ENCODE peak calls at places on chromosomes 3 and 15, in seven cellular contexts. One of them, this sample, is unnamed.

GRCh38 chr15:33985751-33986150 is 17.5 kb downstream of the CHRM5 start:
- DNase-seq in stimulated activated CD4-positive, alpha-beta T cell treated with anti-CD3 and anti-CD28 coated beads, TNF-alpha, amount 100 ng/mL, for 4 hours: no peak
- DNase-seq in EH: no peak
- DNase-seq in effector memory CD8-positive, alpha-beta T cell: no peak
- DNase-seq in GM04504: no peak
- DNase-seq in activated T-helper 1 cell treated with Interleukin-2 at 50 U/mL for 16 hours: no peak
- DNase-seq in GM12865: no peak
- DNase-seq in this sample: no peak

GRCh38 chr3:80424951-80425350 is 657.2 kb upstream of the ROBO1 start:
- DNase-seq in GM04504: no peak
- DNase-seq in activated T-helper 1 cell treated with Interleukin-2 at 50 U/mL for 16 hours: no peak
- DNase-seq in effector memory CD8-positive, alpha-beta T cell: no peak
- DNase-seq in EH: no peak
- DNase-seq in GM12865: no peak
- DNase-seq in stimulated activated CD4-positive, alpha-beta T cell treated with anti-CD3 and anti-CD28 coated beads, TNF-alpha, amount 100 ng/mL, for 4 hours: no peak
- DNase-seq in this sample: no peak

GRCh38 chr15:100199711-100200286 is 142.0 kb downstream of the ADAMTS17 start:
- DNase-seq in EH: no peak
- DNase-seq in GM12865: no peak
- DNase-seq in stimulated activated CD4-positive, alpha-beta T cell treated with anti-CD3 and anti-CD28 coated beads, TNF-alpha, amount 100 ng/mL, for 4 hours: no peak
- DNase-seq in activated T-helper 1 cell treated with Interleukin-2 at 50 U/mL for 16 hours: no peak
- DNase-seq in effector memory CD8-positive, alpha-beta T cell: no peak
- DNase-seq in GM04504: no peak
- DNase-seq in this sample: no peak

GRCh38 chr3:192122832-192123594 is 604.3 kb downstream of the FGF12 start:
- DNase-seq in GM12865: peak; percentile 40
- DNase-seq in effector memory CD8-positive, alpha-beta T cell: no peak
- DNase-seq in stimulated activated CD4-positive, alpha-beta T cell treated with anti-CD3 and anti-CD28 coated beads, TNF-alpha, amount 100 ng/mL, for 4 hours: no peak
- DNase-seq in EH: no peak
- DNase-seq in GM04504: no peak
- DNase-seq in activated T-helper 1 cell treated with Interleukin-2 at 50 U/mL for 16 hours: no peak
- DNase-seq in this sample: no peak

GRCh38 chr3:72271923-72272322 is 487.0 kb upstream of the PROK2 start:
- DNase-seq in stimulated activated CD4-positive, alpha-beta T cell treated with anti-CD3 and anti-CD28 coated beads, TNF-alpha, amount 100 ng/mL, for 4 hours: no peak
- DNase-seq in GM12865: no peak
- DNase-seq in GM04504: no peak
- DNase-seq in activated T-helper 1 cell treated with Interleukin-2 at 50 U/mL for 16 hours: no peak
- DNase-seq in EH: no peak
- DNase-seq in effector memory CD8-positive, alpha-beta T cell: no peak
- DNase-seq in this sample: no peak

GRCh38 chr3:30611613-30612421 is 5.4 kb downstream of the TGFBR2 start:
- DNase-seq in activated T-helper 1 cell treated with Interleukin-2 at 50 U/mL for 16 hours: no peak
- DNase-seq in GM04504: no peak
- DNase-seq in stimulated activated CD4-positive, alpha-beta T cell treated with anti-CD3 and anti-CD28 coated beads, TNF-alpha, amount 100 ng/mL, for 4 hours: no peak
- DNase-seq in EH: peak; percentile 69
- DNase-seq in effector memory CD8-positive, alpha-beta T cell: peak; percentile 27
- DNase-seq in GM12865: no peak
- DNase-seq in this sample: no peak

GRCh38 chr3:187686874-187687273 is 15.5 kb downstream of the RTP2 start:
- DNase-seq in EH: no peak
- DNase-seq in stimulated activated CD4-positive, alpha-beta T cell treated with anti-CD3 and anti-CD28 coated beads, TNF-alpha, amount 100 ng/mL, for 4 hours: no peak
- DNase-seq in effector memory CD8-positive, alpha-beta T cell: no peak
- DNase-seq in GM04504: no peak
- DNase-seq in activated T-helper 1 cell treated with Interleukin-2 at 50 U/mL for 16 hours: no peak
- DNase-seq in GM12865: no peak
- DNase-seq in this sample: no peak

GRCh38 chr3:194333212-194333980 is 17.7 kb downstream of the CPN2 start:
- DNase-seq in GM04504: peak; percentile 64
- DNase-seq in GM12865: peak; percentile 85
- DNase-seq in EH: peak; percentile 84
- DNase-seq in activated T-helper 1 cell treated with Interleukin-2 at 50 U/mL for 16 hours: peak; percentile 80
- DNase-seq in stimulated activated CD4-positive, alpha-beta T cell treated with anti-CD3 and anti-CD28 coated beads, TNF-alpha, amount 100 ng/mL, for 4 hours: peak; percentile 83
- DNase-seq in effector memory CD8-positive, alpha-beta T cell: peak; percentile 89
- DNase-seq in this sample: peak; percentile 86

GRCh38 chr15:89457086-89457485 is 39.3 kb downstream of the RHCG start:
- DNase-seq in EH: peak; percentile 56
- DNase-seq in activated T-helper 1 cell treated with Interleukin-2 at 50 U/mL for 16 hours: no peak
- DNase-seq in GM04504: no peak
- DNase-seq in GM12865: peak; percentile 62
- DNase-seq in effector memory CD8-positive, alpha-beta T cell: no peak
- DNase-seq in stimulated activated CD4-positive, alpha-beta T cell treated with anti-CD3 and anti-CD28 coated beads, TNF-alpha, amount 100 ng/mL, for 4 hours: no peak
- DNase-seq in this sample: no peak

GRCh38 chr3:46729038-46729437 is 11.4 kb upstream of the PRSS50 start:
- DNase-seq in activated T-helper 1 cell treated with Interleukin-2 at 50 U/mL for 16 hours: no peak
- DNase-seq in GM12865: no peak
- DNase-seq in GM04504: no peak
- DNase-seq in effector memory CD8-positive, alpha-beta T cell: no peak
- DNase-seq in EH: no peak
- DNase-seq in stimulated activated CD4-positive, alpha-beta T cell treated with anti-CD3 and anti-CD28 coated beads, TNF-alpha, amount 100 ng/mL, for 4 hours: no peak
- DNase-seq in this sample: no peak

GRCh38 chr3:152622813-152623167 is 212.1 kb upstream of the P2RY1 start:
- DNase-seq in effector memory CD8-positive, alpha-beta T cell: no peak
- DNase-seq in activated T-helper 1 cell treated with Interleukin-2 at 50 U/mL for 16 hours: no peak
- DNase-seq in GM12865: no peak
- DNase-seq in GM04504: no peak
- DNase-seq in EH: peak; percentile 1
- DNase-seq in stimulated activated CD4-positive, alpha-beta T cell treated with anti-CD3 and anti-CD28 coated beads, TNF-alpha, amount 100 ng/mL, for 4 hours: no peak
- DNase-seq in this sample: no peak

GRCh38 chr15:58678683-58679082 is 70.8 kb downstream of the ADAM10 start:
- DNase-seq in effector memory CD8-positive, alpha-beta T cell: no peak
- DNase-seq in stimulated activated CD4-positive, alpha-beta T cell treated with anti-CD3 and anti-CD28 coated beads, TNF-alpha, amount 100 ng/mL, for 4 hours: no peak
- DNase-seq in EH: no peak
- DNase-seq in GM12865: no peak
- DNase-seq in GM04504: no peak
- DNase-seq in activated T-helper 1 cell treated with Interleukin-2 at 50 U/mL for 16 hours: no peak
- DNase-seq in this sample: no peak

GRCh38 chr15:66294932-66295235 is 1.5 kb downstream of the DIS3L start:
- DNase-seq in EH: peak; percentile 54
- DNase-seq in activated T-helper 1 cell treated with Interleukin-2 at 50 U/mL for 16 hours: no peak
- DNase-seq in effector memory CD8-positive, alpha-beta T cell: no peak
- DNase-seq in GM04504: no peak
- DNase-seq in stimulated activated CD4-positive, alpha-beta T cell treated with anti-CD3 and anti-CD28 coated beads, TNF-alpha, amount 100 ng/mL, for 4 hours: no peak
- DNase-seq in GM12865: no peak
- DNase-seq in this sample: no peak

GRCh38 chr15:47384316-47384715 is 333.0 kb upstream of the SEMA6D start:
- DNase-seq in GM12865: no peak
- DNase-seq in effector memory CD8-positive, alpha-beta T cell: no peak
- DNase-seq in activated T-helper 1 cell treated with Interleukin-2 at 50 U/mL for 16 hours: no peak
- DNase-seq in GM04504: peak; percentile 51
- DNase-seq in stimulated activated CD4-positive, alpha-beta T cell treated with anti-CD3 and anti-CD28 coated beads, TNF-alpha, amount 100 ng/mL, for 4 hours: no peak
- DNase-seq in EH: peak; percentile 86
- DNase-seq in this sample: no peak

GRCh38 chr3:10382892-10383849 is 62.3 kb upstream of the SEC13 start:
- DNase-seq in activated T-helper 1 cell treated with Interleukin-2 at 50 U/mL for 16 hours: no peak
- DNase-seq in EH: no peak
- DNase-seq in GM12865: no peak
- DNase-seq in stimulated activated CD4-positive, alpha-beta T cell treated with anti-CD3 and anti-CD28 coated beads, TNF-alpha, amount 100 ng/mL, for 4 hours: no peak
- DNase-seq in GM04504: no peak
- DNase-seq in effector memory CD8-positive, alpha-beta T cell: no peak
- DNase-seq in this sample: no peak

GRCh38 chr15:69748700-69749099 is 296.1 kb downstream of the RPLP1 start:
- DNase-seq in effector memory CD8-positive, alpha-beta T cell: no peak
- DNase-seq in stimulated activated CD4-positive, alpha-beta T cell treated with anti-CD3 and anti-CD28 coated beads, TNF-alpha, amount 100 ng/mL, for 4 hours: no peak
- DNase-seq in GM12865: no peak
- DNase-seq in GM04504: no peak
- DNase-seq in activated T-helper 1 cell treated with Interleukin-2 at 50 U/mL for 16 hours: no peak
- DNase-seq in EH: no peak
- DNase-seq in this sample: no peak

GRCh38 chr3:49644684-49645083 is 29.5 kb upstream of the APEH start:
- DNase-seq in activated T-helper 1 cell treated with Interleukin-2 at 50 U/mL for 16 hours: no peak
- DNase-seq in effector memory CD8-positive, alpha-beta T cell: no peak
- DNase-seq in EH: no peak
- DNase-seq in stimulated activated CD4-positive, alpha-beta T cell treated with anti-CD3 and anti-CD28 coated beads, TNF-alpha, amount 100 ng/mL, for 4 hours: no peak
- DNase-seq in GM04504: no peak
- DNase-seq in GM12865: no peak
- DNase-seq in this sample: no peak

GRCh38 chr3:127555108-127555507 is 35.4 kb downstream of the TPRA1 start:
- DNase-seq in effector memory CD8-positive, alpha-beta T cell: no peak
- DNase-seq in GM12865: no peak
- DNase-seq in stimulated activated CD4-positive, alpha-beta T cell treated with anti-CD3 and anti-CD28 coated beads, TNF-alpha, amount 100 ng/mL, for 4 hours: no peak
- DNase-seq in GM04504: no peak
- DNase-seq in activated T-helper 1 cell treated with Interleukin-2 at 50 U/mL for 16 hours: no peak
- DNase-seq in EH: no peak
- DNase-seq in this sample: no peak

GRCh38 chr15:89926158-89926557 is 13.4 kb upstream of the ARPIN start:
- DNase-seq in GM12865: no peak
- DNase-seq in stimulated activated CD4-positive, alpha-beta T cell treated with anti-CD3 and anti-CD28 coated beads, TNF-alpha, amount 100 ng/mL, for 4 hours: no peak
- DNase-seq in effector memory CD8-positive, alpha-beta T cell: no peak
- DNase-seq in activated T-helper 1 cell treated with Interleukin-2 at 50 U/mL for 16 hours: no peak
- DNase-seq in EH: peak; percentile 57
- DNase-seq in GM04504: peak; percentile 53
- DNase-seq in this sample: no peak

GRCh38 chr3:38649500-38650247 is at the start of gene SCN5A:
- DNase-seq in GM12865: peak; percentile 31
- DNase-seq in GM04504: no peak
- DNase-seq in stimulated activated CD4-positive, alpha-beta T cell treated with anti-CD3 and anti-CD28 coated beads, TNF-alpha, amount 100 ng/mL, for 4 hours: peak; percentile 48
- DNase-seq in effector memory CD8-positive, alpha-beta T cell: peak; percentile 10
- DNase-seq in activated T-helper 1 cell treated with Interleukin-2 at 50 U/mL for 16 hours: peak; percentile 23
- DNase-seq in EH: peak; percentile 47
- DNase-seq in this sample: no peak

GRCh38 chr15:99016680-99017321 is 9.2 kb upstream of the PGPEP1L start:
- DNase-seq in GM04504: peak; percentile 73
- DNase-seq in stimulated activated CD4-positive, alpha-beta T cell treated with anti-CD3 and anti-CD28 coated beads, TNF-alpha, amount 100 ng/mL, for 4 hours: no peak
- DNase-seq in effector memory CD8-positive, alpha-beta T cell: no peak
- DNase-seq in GM12865: no peak
- DNase-seq in activated T-helper 1 cell treated with Interleukin-2 at 50 U/mL for 16 hours: no peak
- DNase-seq in EH: peak; percentile 90
- DNase-seq in this sample: no peak

GRCh38 chr3:1087066-1087555 is 5.7 kb upstream of the CNTN6 start:
- DNase-seq in activated T-helper 1 cell treated with Interleukin-2 at 50 U/mL for 16 hours: no peak
- DNase-seq in stimulated activated CD4-positive, alpha-beta T cell treated with anti-CD3 and anti-CD28 coated beads, TNF-alpha, amount 100 ng/mL, for 4 hours: no peak
- DNase-seq in effector memory CD8-positive, alpha-beta T cell: no peak
- DNase-seq in GM12865: no peak
- DNase-seq in GM04504: peak; percentile 80
- DNase-seq in EH: peak; percentile 3
- DNase-seq in this sample: no peak

GRCh38 chr3:10982782-10983181 is 9.8 kb upstream of the SLC6A1 start:
- DNase-seq in GM04504: no peak
- DNase-seq in activated T-helper 1 cell treated with Interleukin-2 at 50 U/mL for 16 hours: no peak
- DNase-seq in stimulated activated CD4-positive, alpha-beta T cell treated with anti-CD3 and anti-CD28 coated beads, TNF-alpha, amount 100 ng/mL, for 4 hours: no peak
- DNase-seq in EH: no peak
- DNase-seq in effector memory CD8-positive, alpha-beta T cell: no peak
- DNase-seq in GM12865: no peak
- DNase-seq in this sample: no peak

GRCh38 chr3:196207833-196208607 is 3.2 kb downstream of the ZDHHC19 start:
- DNase-seq in effector memory CD8-positive, alpha-beta T cell: peak; percentile 44
- DNase-seq in GM12865: peak; percentile 75
- DNase-seq in GM04504: no peak
- DNase-seq in EH: peak; percentile 57
- DNase-seq in activated T-helper 1 cell treated with Interleukin-2 at 50 U/mL for 16 hours: peak; percentile 31
- DNase-seq in stimulated activated CD4-positive, alpha-beta T cell treated with anti-CD3 and anti-CD28 coated beads, TNF-alpha, amount 100 ng/mL, for 4 hours: peak; percentile 50
- DNase-seq in this sample: peak; percentile 37

GRCh38 chr15:70535071-70535954 is 228.0 kb downstream of the UACA start:
- DNase-seq in EH: peak; percentile 4
- DNase-seq in GM12865: peak; percentile 48
- DNase-seq in activated T-helper 1 cell treated with Interleukin-2 at 50 U/mL for 16 hours: peak; percentile 43
- DNase-seq in GM04504: no peak
- DNase-seq in stimulated activated CD4-positive, alpha-beta T cell treated with anti-CD3 and anti-CD28 coated beads, TNF-alpha, amount 100 ng/mL, for 4 hours: no peak
- DNase-seq in effector memory CD8-positive, alpha-beta T cell: peak; percentile 50
- DNase-seq in this sample: peak; percentile 25

GRCh38 chr3:12967751-12968209 is 105.4 kb downstream of the IQSEC1 start:
- DNase-seq in EH: peak; percentile 91
- DNase-seq in GM12865: peak; percentile 95
- DNase-seq in effector memory CD8-positive, alpha-beta T cell: peak; percentile 81
- DNase-seq in stimulated activated CD4-positive, alpha-beta T cell treated with anti-CD3 and anti-CD28 coated beads, TNF-alpha, amount 100 ng/mL, for 4 hours: peak; percentile 83
- DNase-seq in activated T-helper 1 cell treated with Interleukin-2 at 50 U/mL for 16 hours: peak; percentile 84
- DNase-seq in GM04504: peak; percentile 72
- DNase-seq in this sample: peak; percentile 82

GRCh38 chr3:2097641-2098191 is 950 bp upstream of the CNTN4 start:
- DNase-seq in GM04504: no peak
- DNase-seq in effector memory CD8-positive, alpha-beta T cell: no peak
- DNase-seq in activated T-helper 1 cell treated with Interleukin-2 at 50 U/mL for 16 hours: no peak
- DNase-seq in stimulated activated CD4-positive, alpha-beta T cell treated with anti-CD3 and anti-CD28 coated beads, TNF-alpha, amount 100 ng/mL, for 4 hours: no peak
- DNase-seq in EH: no peak
- DNase-seq in GM12865: no peak
- DNase-seq in this sample: no peak

GRCh38 chr3:5581743-5582142 is 394.2 kb downstream of the EDEM1 start:
- DNase-seq in effector memory CD8-positive, alpha-beta T cell: no peak
- DNase-seq in GM12865: no peak
- DNase-seq in GM04504: no peak
- DNase-seq in activated T-helper 1 cell treated with Interleukin-2 at 50 U/mL for 16 hours: no peak
- DNase-seq in EH: no peak
- DNase-seq in stimulated activated CD4-positive, alpha-beta T cell treated with anti-CD3 and anti-CD28 coated beads, TNF-alpha, amount 100 ng/mL, for 4 hours: no peak
- DNase-seq in this sample: no peak

GRCh38 chr3:42451546-42452230 is 41.3 kb upstream of the LYZL4 start:
- DNase-seq in EH: peak; percentile 11
- DNase-seq in effector memory CD8-positive, alpha-beta T cell: no peak
- DNase-seq in GM04504: no peak
- DNase-seq in GM12865: no peak
- DNase-seq in activated T-helper 1 cell treated with Interleukin-2 at 50 U/mL for 16 hours: no peak
- DNase-seq in stimulated activated CD4-positive, alpha-beta T cell treated with anti-CD3 and anti-CD28 coated beads, TNF-alpha, amount 100 ng/mL, for 4 hours: no peak
- DNase-seq in this sample: no peak

GRCh38 chr3:191768421-191768820 is 307.5 kb downstream of the PYDC2 start:
- DNase-seq in effector memory CD8-positive, alpha-beta T cell: no peak
- DNase-seq in EH: no peak
- DNase-seq in GM04504: no peak
- DNase-seq in stimulated activated CD4-positive, alpha-beta T cell treated with anti-CD3 and anti-CD28 coated beads, TNF-alpha, amount 100 ng/mL, for 4 hours: no peak
- DNase-seq in GM12865: peak; percentile 3
- DNase-seq in activated T-helper 1 cell treated with Interleukin-2 at 50 U/mL for 16 hours: no peak
- DNase-seq in this sample: no peak

GRCh38 chr3:120331071-120331470 is 18.1 kb downstream of the LRRC58 start:
- DNase-seq in activated T-helper 1 cell treated with Interleukin-2 at 50 U/mL for 16 hours: no peak
- DNase-seq in effector memory CD8-positive, alpha-beta T cell: no peak
- DNase-seq in EH: no peak
- DNase-seq in GM04504: no peak
- DNase-seq in stimulated activated CD4-positive, alpha-beta T cell treated with anti-CD3 and anti-CD28 coated beads, TNF-alpha, amount 100 ng/mL, for 4 hours: no peak
- DNase-seq in GM12865: no peak
- DNase-seq in this sample: no peak

GRCh38 chr15:33720952-33721351 is 247.3 kb upstream of the CHRM5 start:
- DNase-seq in GM12865: no peak
- DNase-seq in stimulated activated CD4-positive, alpha-beta T cell treated with anti-CD3 and anti-CD28 coated beads, TNF-alpha, amount 100 ng/mL, for 4 hours: no peak
- DNase-seq in EH: peak; percentile 90
- DNase-seq in effector memory CD8-positive, alpha-beta T cell: no peak
- DNase-seq in activated T-helper 1 cell treated with Interleukin-2 at 50 U/mL for 16 hours: no peak
- DNase-seq in GM04504: no peak
- DNase-seq in this sample: no peak

GRCh38 chr3:2540115-2540514 is 441.4 kb downstream of the CNTN4 start:
- DNase-seq in EH: no peak
- DNase-seq in activated T-helper 1 cell treated with Interleukin-2 at 50 U/mL for 16 hours: no peak
- DNase-seq in GM12865: no peak
- DNase-seq in effector memory CD8-positive, alpha-beta T cell: no peak
- DNase-seq in stimulated activated CD4-positive, alpha-beta T cell treated with anti-CD3 and anti-CD28 coated beads, TNF-alpha, amount 100 ng/mL, for 4 hours: no peak
- DNase-seq in GM04504: no peak
- DNase-seq in this sample: no peak

This sample was measured in natural killer cell.